ENCODE peak calls at places on chromosomes 5 and 9, in four cellular contexts. P is A549, U is transverse colon, W is tibial nerve. Q is an unnamed sample.

GRCh38 chr9:105361873-105362272 is 86.0 kb upstream of the FSD1L start:
- DNase-seq in U (no peak), P (no peak), W (no peak), Q (no peak)

GRCh38 chr9:27414215-27414731 is 109.8 kb upstream of the IFNK start:
- DNase-seq in W (no peak), P (no peak), U (peak; percentile 48), Q (no peak)

GRCh38 chr5:127096328-127096993 is 23.2 kb upstream of the C5orf63 start:
- DNase-seq in P (no peak), W (no peak), U (no peak), Q (no peak)

GRCh38 chr9:129336601-129337286 is 158.7 kb upstream of the IER5L start:
- DNase-seq in W (no peak), P (no peak), U (peak; percentile 47), Q (no peak)

GRCh38 chr5:124102491-124102890 is 590.5 kb downstream of the CSNK1G3 start:
- DNase-seq in W (no peak), P (no peak), U (no peak), Q (no peak)

GRCh38 chr5:42719034-42719433 is 37.6 kb upstream of the CCDC152 start:
- DNase-seq in W (no peak), U (no peak), P (no peak), Q (no peak)

GRCh38 chr5:152097128-152097527 is 172.5 kb upstream of the GLRA1 start:
- DNase-seq in P (no peak), W (no peak), U (no peak), Q (no peak)

GRCh38 chr5:34524123-34524522 is 132.0 kb upstream of the RAI14 start:
- DNase-seq in U (no peak), P (peak; percentile 18), W (no peak), Q (no peak)

GRCh38 chr5:7321724-7322123 is 74.2 kb upstream of the ADCY2 start:
- DNase-seq in U (no peak), W (peak; percentile 38), P (no peak), Q (no peak)

GRCh38 chr5:143826909-143827514 is 15.1 kb downstream of the HMHB1 start:
- DNase-seq in U (no peak), W (no peak), P (peak; percentile 12), Q (no peak)

GRCh38 chr5:10583663-10584572 is 20.0 kb downstream of the ANKRD33B start:
- DNase-seq in U (no peak), W (no peak), P (no peak), Q (no peak)

GRCh38 chr9:135774794-135775525 is 73.0 kb downstream of the KCNT1 start:
- DNase-seq in U (no peak), P (no peak), W (no peak), Q (no peak)

GRCh38 chr9:131379056-131379455 is 14.8 kb upstream of the PRRC2B start:
- DNase-seq in U (no peak), W (no peak), P (no peak), Q (no peak)

GRCh38 chr9:71765693-71766092 is 2.6 kb downstream of the CEMIP2 start:
- DNase-seq in U (no peak), W (no peak), P (no peak), Q (no peak)

GRCh38 chr5:2388005-2388361 is 363.5 kb downstream of the IRX2 start:
- DNase-seq in W (no peak), U (no peak), P (no peak), Q (no peak)

GRCh38 chr5:171315386-171315891 is 6.4 kb downstream of the TLX3 start:
- DNase-seq in W (no peak), U (no peak), P (no peak), Q (no peak)

GRCh38 chr5:171315925-171316257 is 6.8 kb downstream of the TLX3 start:
- DNase-seq in U (no peak), P (no peak), W (no peak), Q (no peak)

GRCh38 chr5:171317225-171317624 is 8.2 kb downstream of the TLX3 start:
- DNase-seq in W (no peak), P (no peak), U (no peak), Q (no peak)

GRCh38 chr5:171318026-171318425 is 9.0 kb downstream of the TLX3 start:
- DNase-seq in U (no peak), P (no peak), W (no peak), Q (no peak)

GRCh38 chr5:171316258-171317121 is 7.4 kb downstream of the TLX3 start:
- DNase-seq in W (no peak), U (no peak), P (no peak), Q (peak; percentile 72)
- TF ChIP-seq EP300 in W (no peak), U (no peak), P (no peak), Q (no peak)

GRCh38 chr5:59768204-59769040 is 125.1 kb downstream of the PDE4D start:
- DNase-seq in P (no peak), W (peak; percentile 37), U (peak; percentile 72), Q (peak; percentile 68)
- H3K4me3 ChIP-seq in P (peak overlapping the region; percentile 79), W (peak overlapping the region; percentile 63), U (peak overlapping the region; percentile 52), Q (peak overlapping the region; percentile 60)

GRCh38 chr9:33682551-33682950 is 112.8 kb upstream of the PRSS3 start:
- DNase-seq in U (no peak), P (no peak), W (no peak), Q (no peak)
- TF ChIP-seq CTCF in U (no peak), P (no peak), W (no peak), Q (no peak)

GRCh38 chr5:112316731-112317130 is 102.3 kb downstream of the EPB41L4A start:
- DNase-seq in U (no peak), W (no peak), P (no peak), Q (no peak)
- TF ChIP-seq EP300 in U (no peak), W (no peak), P (no peak), Q (no peak)

DNA sequence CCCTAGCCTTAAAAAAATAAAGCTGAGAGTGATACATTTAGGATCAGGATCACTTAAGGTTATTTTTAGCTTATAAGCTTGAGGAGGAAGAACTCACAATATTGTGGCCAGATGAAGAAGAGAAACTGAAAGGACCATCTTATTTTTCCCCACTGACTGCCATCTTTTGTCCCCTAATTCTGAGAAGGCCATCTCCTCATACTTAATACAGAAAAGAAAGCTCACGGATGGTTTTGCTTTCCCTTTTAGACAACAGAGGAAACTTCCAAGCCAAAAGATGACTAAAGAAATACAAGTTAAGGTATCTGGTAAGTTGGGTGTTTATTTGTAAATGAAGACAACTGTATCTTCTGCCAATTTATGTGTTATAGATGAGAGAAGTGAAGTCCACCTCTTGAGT is 36.4 kb downstream of the ERAP1 start:
- DNase-seq in U (no peak), W (no peak), P (no peak), Q (no peak)
- H3K4me3 ChIP-seq in U (no peak overlapping the region), W (no peak overlapping the region), P (no peak overlapping the region), Q (no peak overlapping the region)